ENCODE peak calls at places on chromosomes 12 and 14, in seven cellular contexts. W is SK-N-SH, B is HCT116, N is K562, G is HepG2, Z is H1, C is GM12878. Y is an unnamed sample.

GRCh38 chr12:116236148-116236731 is 41.3 kb downstream of the MED13L start:
- DNase-seq in B (no peak), N (peak), W (peak), G (peak), C (peak), Z (no peak), Y (no peak)

GRCh38 chr14:103347091-103347815 is 13.2 kb downstream of the EIF5 start:
- DNase-seq in B (no peak), C (no peak), W (no peak), N (no peak), Z (no peak), G (peak), Y (no peak)

GRCh38 chr14:64919215-64919614 is 5.0 kb downstream of the CHURC1 start:
- DNase-seq in C (no peak), W (no peak), N (no peak), G (no peak), B (no peak), Z (no peak), Y (no peak)

GRCh38 chr12:95790025-95790911 is at the start of gene NTN4:
- DNase-seq in W (peak), Z (peak), C (no peak), B (no peak), N (no peak), G (no peak), Y (no peak)

GRCh38 chr12:91189526-91189925 is 6.9 kb upstream of the DCN start:
- DNase-seq in C (no peak), W (no peak), Z (no peak), N (no peak), G (no peak), B (no peak), Y (no peak)

GRCh38 chr14:73553845-73554244 is 4.9 kb downstream of the HEATR4 start:
- DNase-seq in B (no peak), G (no peak), N (no peak), C (no peak), W (no peak), Z (no peak), Y (no peak)

GRCh38 chr12:43937947-43938346 is 102.1 kb downstream of the TMEM117 start:
- DNase-seq in N (peak), C (no peak), G (peak), B (no peak), Z (no peak), W (peak), Y (no peak)

GRCh38 chr12:27336254-27336653 is 3.6 kb downstream of the BMAL2 start:
- DNase-seq in G (no peak), B (no peak), N (no peak), Z (no peak), C (no peak), W (no peak), Y (no peak)

GRCh38 chr14:100639280-100639679 is 52.1 kb upstream of the BEGAIN start:
- DNase-seq in N (no peak), G (no peak), Z (no peak), C (no peak), W (no peak), B (no peak), Y (no peak)

DNA sequence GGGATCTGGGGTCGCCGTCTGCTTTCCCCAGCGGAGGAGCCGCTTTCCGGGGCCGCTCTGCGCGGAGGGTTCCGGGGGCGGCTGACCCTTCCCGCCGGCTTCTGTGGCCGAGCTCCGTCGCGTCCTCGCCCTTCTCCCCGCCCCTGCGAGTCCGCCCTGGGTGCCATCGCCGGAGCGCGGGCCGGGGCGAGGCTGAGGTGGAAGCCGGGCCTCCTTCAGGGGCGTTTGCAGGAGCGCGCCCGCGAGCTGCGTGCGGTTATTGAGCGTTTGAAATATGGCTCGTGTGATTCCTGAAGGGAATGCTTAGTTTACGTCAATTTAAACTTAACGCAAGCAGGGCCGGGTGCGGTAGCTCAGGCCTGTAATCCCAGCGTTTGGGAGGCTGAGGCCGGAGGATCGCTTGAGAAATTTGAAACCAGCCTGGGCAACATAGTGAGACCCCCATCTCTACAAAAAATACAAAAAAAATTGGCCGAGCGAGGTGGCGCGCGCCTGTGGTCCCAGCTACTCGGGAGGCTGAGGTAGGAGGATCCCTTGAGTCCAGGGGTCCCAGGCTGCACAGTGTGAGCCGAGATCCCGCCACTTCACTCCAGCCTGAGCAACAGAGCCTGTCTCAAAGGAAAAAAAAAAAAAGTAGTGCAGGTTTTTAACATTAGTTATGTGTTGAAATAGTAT is 664 bp downstream of the PGAM5 start:
- DNase-seq in B (no peak), N (peak), Z (peak), C (no peak), W (peak), G (no peak), Y (no peak)
- TF ChIP-seq YY1 in B (no peak), N (peak), Z (no peak), C (no peak), W (no peak), G (no peak), Y (no peak)

DNA sequence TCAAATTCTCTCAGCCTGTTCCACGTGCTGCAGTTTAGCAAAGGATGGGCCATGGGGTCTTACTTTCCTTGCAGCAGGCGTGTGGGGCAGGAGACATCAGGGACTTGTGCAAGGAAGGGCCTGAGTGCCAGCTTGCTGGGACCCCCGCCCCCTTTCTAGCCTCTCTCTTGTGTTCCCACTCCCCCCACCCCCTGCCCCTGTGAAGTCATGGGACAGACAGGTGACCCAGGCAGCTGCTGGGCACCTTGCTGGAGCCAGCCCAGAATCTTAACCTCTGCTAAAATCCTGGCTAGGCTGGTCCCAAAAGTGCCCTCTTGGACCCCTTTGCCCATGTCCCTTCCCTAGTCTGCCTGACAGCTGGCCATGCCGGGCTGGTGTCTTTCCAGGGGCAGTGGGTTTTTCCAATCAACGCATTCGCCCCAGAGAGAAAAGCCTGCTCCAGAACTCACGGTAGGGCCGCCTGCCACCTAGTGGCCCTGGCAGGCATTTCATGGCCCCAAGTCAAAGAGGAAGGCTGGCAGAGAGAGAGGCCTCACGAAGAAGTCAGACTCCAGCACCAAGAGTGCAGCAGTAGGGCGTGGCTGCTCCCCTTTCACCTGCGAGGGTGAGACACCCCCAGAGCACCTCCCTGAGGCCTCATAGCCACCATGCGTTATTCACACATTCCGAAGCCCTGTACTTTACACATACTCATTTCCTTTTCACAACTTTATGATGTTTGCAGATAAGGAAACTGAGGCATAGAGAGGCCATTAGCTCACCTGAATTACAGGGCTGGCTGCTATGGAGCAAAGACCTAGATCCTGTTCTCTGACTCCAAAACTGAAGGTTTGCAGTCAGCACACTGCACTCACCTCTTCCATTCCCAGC is 67.4 kb downstream of the LGMN start:
- DNase-seq in C (no peak), B (peak), W (peak), G (peak), Z (peak), N (peak), Y (peak)
- H3K4me3 ChIP-seq in C (no peak), B (no peak), W (no peak), G (no peak), Z (no peak), N (no peak), Y (no peak)

GRCh38 chr12:41605528-41606295 is 417.6 kb downstream of the PDZRN4 start:
- DNase-seq in G (no peak), C (no peak), Z (no peak), W (no peak), B (no peak), N (no peak), Y (no peak)

GRCh38 chr12:41606741-41607460 is 418.8 kb downstream of the PDZRN4 start:
- DNase-seq in W (no peak), C (no peak), G (no peak), B (no peak), Z (no peak), N (no peak), Y (no peak)

DNA sequence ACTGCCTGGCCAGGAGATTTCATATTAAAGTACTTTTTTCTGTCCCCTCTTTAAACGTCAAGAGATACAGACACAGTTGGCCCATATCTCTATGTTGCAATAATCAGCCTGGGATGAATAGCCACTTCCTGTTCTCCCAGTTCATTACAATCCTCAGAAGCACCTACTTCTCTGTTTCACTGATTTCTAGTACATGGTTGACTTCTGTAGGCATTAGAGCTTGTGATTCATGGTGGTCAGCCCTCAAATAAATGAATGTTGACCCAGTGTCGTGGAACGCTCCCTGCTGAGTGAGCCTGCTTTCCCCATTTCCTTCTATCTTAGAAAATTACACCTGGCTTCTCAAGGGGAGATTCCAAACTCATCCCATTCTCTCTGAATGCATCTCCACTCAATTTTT is 416.7 kb downstream of the PDZRN4 start:
- DNase-seq in Z (no peak), C (no peak), G (no peak), W (no peak), N (no peak), B (no peak), Y (no peak)
- TF ChIP-seq YY1 in Z (no peak), C (no peak), G (no peak), W (no peak), N (no peak), B (no peak), Y (no peak)

GRCh38 chr14:104819361-104819771 is 18.5 kb downstream of the ZBTB42 start:
- DNase-seq in N (no peak), W (no peak), C (no peak), G (no peak), Z (no peak), B (no peak), Y (no peak)

GRCh38 chr14:104816678-104816945 is 15.7 kb downstream of the ZBTB42 start:
- DNase-seq in Z (no peak), W (no peak), G (no peak), N (no peak), B (no peak), C (no peak), Y (no peak)

GRCh38 chr14:104820669-104821228 is 19.8 kb downstream of the ZBTB42 start:
- DNase-seq in C (no peak), W (peak), G (peak), B (no peak), Z (peak), N (peak), Y (no peak)

GRCh38 chr14:104818714-104819161 is 17.8 kb downstream of the ZBTB42 start:
- DNase-seq in C (no peak), B (no peak), Z (no peak), N (no peak), G (no peak), W (no peak), Y (no peak)

DNA sequence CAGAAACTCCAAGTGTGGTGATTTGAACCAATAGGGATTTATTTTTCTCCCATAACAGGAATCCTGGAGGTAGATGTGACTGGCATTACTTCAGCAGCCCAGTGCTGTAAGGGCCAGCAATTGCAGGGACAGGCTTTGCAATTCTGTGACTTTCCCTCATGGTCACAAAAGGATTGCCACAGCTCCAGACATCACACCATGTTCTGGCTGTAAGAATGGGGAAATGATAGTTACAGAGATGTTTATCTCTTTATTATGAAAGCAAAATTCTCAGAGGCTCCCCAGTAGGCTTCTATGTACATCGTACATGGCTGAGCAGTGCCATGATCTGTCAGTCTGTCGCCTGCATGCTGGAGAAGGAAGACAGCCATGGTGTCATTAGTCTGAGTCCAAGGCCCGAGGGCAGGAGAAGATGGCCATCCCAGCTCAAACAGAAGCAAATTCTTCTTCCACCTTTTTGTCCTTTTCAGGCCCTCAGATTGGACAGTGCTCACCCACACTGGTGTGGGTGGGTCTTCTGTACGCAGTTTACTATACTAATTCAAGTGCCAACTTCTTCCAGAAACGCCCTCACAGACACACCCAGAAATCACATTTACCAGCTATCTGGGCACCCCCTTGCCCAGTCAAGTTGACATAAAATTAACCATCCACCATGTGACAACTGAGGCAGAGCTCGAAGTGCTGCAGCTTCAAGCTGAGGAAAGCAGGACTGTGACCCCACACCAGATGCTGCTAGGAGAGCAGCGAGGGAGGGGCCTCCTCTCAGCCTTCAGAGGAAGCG is 17.2 kb downstream of the ZBTB42 start:
- DNase-seq in B (no peak), N (no peak), W (no peak), C (no peak), Z (no peak), G (no peak), Y (no peak)
- H3K4me3 ChIP-seq in B (no peak), N (no peak), W (no peak), C (no peak), Z (no peak), G (no peak), Y (no peak)

GRCh38 chr14:81178063-81178462 is 42.7 kb downstream of the GTF2A1 start:
- DNase-seq in G (no peak), W (no peak), B (no peak), N (no peak), Z (no peak), C (no peak), Y (no peak)
- TF ChIP-seq YY1 in G (no peak), W (no peak), B (no peak), N (no peak), Z (no peak), C (no peak), Y (no peak)

DNA sequence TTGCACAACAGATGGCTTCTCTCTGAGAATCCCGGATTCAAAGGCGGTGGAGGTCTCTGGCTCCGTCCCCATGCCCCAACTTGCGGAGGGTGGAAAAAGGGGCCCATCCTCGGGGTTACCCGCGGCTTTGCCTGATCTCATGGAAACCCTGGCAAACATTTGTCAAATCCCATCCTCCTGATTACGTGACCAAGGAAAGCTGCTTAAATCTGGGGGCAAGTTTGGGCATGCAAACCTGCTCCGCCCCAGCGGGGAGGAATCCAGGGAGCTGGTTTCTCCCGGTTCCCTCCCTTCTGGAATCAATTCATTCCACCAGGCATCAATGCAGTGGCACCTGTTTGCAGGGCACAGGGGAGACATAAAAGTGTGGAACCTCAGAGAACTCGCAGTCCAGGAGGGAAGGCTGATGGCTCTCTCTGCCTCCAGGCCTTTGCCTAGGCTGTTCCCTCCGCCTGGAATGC is 12.2 kb downstream of the TRPV4 start:
- DNase-seq in Z (no peak), N (no peak), C (no peak), G (no peak), B (no peak), W (no peak), Y (no peak)
- H3K4me3 ChIP-seq in Z (no peak), N (no peak), C (no peak), G (no peak), B (no peak), W (no peak), Y (no peak)

GRCh38 chr14:90168425-90169105 is 87.8 kb upstream of the PSMC1 start:
- DNase-seq in N (no peak), G (no peak), B (no peak), W (no peak), C (no peak), Z (no peak), Y (no peak)
- TF ChIP-seq YY1 in N (no peak), G (no peak), B (no peak), W (no peak), C (no peak), Z (no peak), Y (no peak)

DNA sequence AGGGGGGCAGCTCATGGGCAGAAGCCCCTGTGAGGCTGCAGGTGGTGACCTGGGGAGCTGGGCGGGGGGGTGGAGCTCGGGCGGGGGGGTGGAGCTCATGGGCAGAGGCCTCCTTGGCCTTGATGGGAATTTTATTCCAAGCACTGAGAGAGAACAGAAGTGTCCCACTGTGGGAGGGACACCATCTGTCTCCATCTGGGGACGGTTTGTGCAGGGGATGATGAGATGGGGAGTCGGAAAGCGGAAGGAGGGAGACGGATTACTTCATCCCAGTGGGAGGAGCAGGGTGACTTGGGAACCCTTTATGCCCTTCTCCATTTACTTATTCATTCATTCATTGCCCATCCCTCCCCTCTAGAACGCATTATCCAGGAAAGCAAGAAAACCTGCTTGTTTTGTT is 304.7 kb downstream of the ADGRD1 start:
- DNase-seq in G (no peak), B (no peak), W (no peak), C (no peak), Z (no peak), N (no peak), Y (no peak)
- H3K4me3 ChIP-seq in G (no peak), B (no peak), W (no peak), C (no peak), Z (no peak), N (no peak), Y (no peak)

GRCh38 chr12:107931761-107932160 is 157.3 kb downstream of the ASCL4 start:
- DNase-seq in Z (no peak), W (no peak), C (no peak), G (no peak), N (no peak), B (no peak), Y (no peak)
- TF ChIP-seq YY1 in Z (no peak), W (no peak), C (no peak), G (no peak), N (no peak), B (no peak), Y (no peak)

DNA sequence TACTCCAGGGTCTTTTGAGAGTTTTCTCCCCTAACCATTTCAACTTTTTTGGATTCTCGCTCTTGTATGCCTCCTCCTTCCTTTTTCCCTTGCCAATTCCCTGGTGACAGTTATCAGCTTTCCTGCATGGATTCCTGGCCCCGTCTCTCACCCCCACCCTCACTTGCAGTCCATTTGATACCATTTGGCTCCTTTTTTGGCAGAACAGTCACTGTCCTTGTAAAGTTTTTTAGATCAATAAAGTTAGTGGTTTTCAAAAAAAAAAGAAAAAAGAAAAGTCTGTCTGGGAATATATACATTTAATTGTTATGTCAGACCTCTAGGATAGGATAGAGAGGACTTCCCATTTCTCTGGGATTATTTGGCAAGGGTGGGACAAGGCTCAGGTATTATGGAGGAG is 42.1 kb downstream of the ACTN1 start:
- DNase-seq in C (no peak), B (no peak), Z (no peak), G (no peak), W (no peak), N (no peak), Y (no peak)
- H3K4me3 ChIP-seq in C (no peak), B (no peak), Z (no peak), G (no peak), W (no peak), N (no peak), Y (no peak)

Y was measured in NT2/D1.